ENCODE peak calls at places on chromosomes 4 and X, in nine cellular contexts. One of them, this sample, is unnamed.
A peak's percentile ranks its signal among the peaks of the same experiment; 100 is the strongest.

GRCh38 chrX:49002091-49002935 is at the start of gene GRIPAP1:
- DNase-seq in ascending aorta: peak; percentile 12
- DNase-seq in heart left ventricle: peak; percentile 78
- DNase-seq in transverse colon: peak; percentile 72
- DNase-seq in effector memory CD4-positive, alpha-beta T cell: peak; percentile 70
- DNase-seq in neuronal stem cell: peak; percentile 88
- DNase-seq in naive thymus-derived CD4-positive, alpha-beta T cell: peak; percentile 83
- DNase-seq in astrocyte: peak; percentile 98
- DNase-seq in H9: peak; percentile 82
- DNase-seq in this sample: peak; percentile 88

GRCh38 chrX:125436855-125437254 is 117.2 kb downstream of the TEX13C start:
- DNase-seq in neuronal stem cell: peak; percentile 0
- DNase-seq in naive thymus-derived CD4-positive, alpha-beta T cell: no peak
- DNase-seq in astrocyte: no peak
- DNase-seq in H9: no peak
- DNase-seq in heart left ventricle: no peak
- DNase-seq in ascending aorta: no peak
- DNase-seq in transverse colon: no peak
- DNase-seq in effector memory CD4-positive, alpha-beta T cell: no peak
- DNase-seq in this sample: no peak

GRCh38 chrX:133546441-133546840 is 131.2 kb upstream of the GPC4 start:
- DNase-seq in neuronal stem cell: no peak
- DNase-seq in effector memory CD4-positive, alpha-beta T cell: no peak
- DNase-seq in naive thymus-derived CD4-positive, alpha-beta T cell: no peak
- DNase-seq in transverse colon: no peak
- DNase-seq in heart left ventricle: no peak
- DNase-seq in astrocyte: no peak
- DNase-seq in H9: no peak
- DNase-seq in ascending aorta: no peak
- DNase-seq in this sample: no peak

GRCh38 chrX:14922437-14922836 is 49.2 kb downstream of the MOSPD2 start:
- DNase-seq in neuronal stem cell: no peak
- DNase-seq in ascending aorta: no peak
- DNase-seq in astrocyte: peak; percentile 91
- DNase-seq in effector memory CD4-positive, alpha-beta T cell: no peak
- DNase-seq in naive thymus-derived CD4-positive, alpha-beta T cell: no peak
- DNase-seq in H9: no peak
- DNase-seq in heart left ventricle: no peak
- DNase-seq in transverse colon: no peak
- DNase-seq in this sample: no peak

GRCh38 chr4:61301285-61301684 is 101.2 kb downstream of the ADGRL3 start:
- DNase-seq in ascending aorta: no peak
- DNase-seq in naive thymus-derived CD4-positive, alpha-beta T cell: no peak
- DNase-seq in neuronal stem cell: no peak
- DNase-seq in H9: no peak
- DNase-seq in transverse colon: no peak
- DNase-seq in effector memory CD4-positive, alpha-beta T cell: no peak
- DNase-seq in heart left ventricle: no peak
- DNase-seq in astrocyte: no peak
- DNase-seq in this sample: no peak

GRCh38 chrX:123993326-123993725 is 31.8 kb downstream of the STAG2 start:
- DNase-seq in neuronal stem cell: no peak
- DNase-seq in ascending aorta: no peak
- DNase-seq in naive thymus-derived CD4-positive, alpha-beta T cell: no peak
- DNase-seq in transverse colon: no peak
- DNase-seq in heart left ventricle: no peak
- DNase-seq in effector memory CD4-positive, alpha-beta T cell: no peak
- DNase-seq in astrocyte: peak; percentile 80
- DNase-seq in H9: no peak
- DNase-seq in this sample: no peak

GRCh38 chr4:104446431-104446925 is 48.2 kb downstream of the CXXC4 start:
- DNase-seq in transverse colon: no peak
- DNase-seq in astrocyte: no peak
- DNase-seq in heart left ventricle: no peak
- DNase-seq in naive thymus-derived CD4-positive, alpha-beta T cell: no peak
- DNase-seq in effector memory CD4-positive, alpha-beta T cell: no peak
- DNase-seq in H9: no peak
- DNase-seq in ascending aorta: no peak
- DNase-seq in neuronal stem cell: no peak
- DNase-seq in this sample: no peak

GRCh38 chr4:153372967-153373562 is 28.6 kb downstream of the MND1 start:
- DNase-seq in naive thymus-derived CD4-positive, alpha-beta T cell: no peak
- DNase-seq in heart left ventricle: no peak
- DNase-seq in effector memory CD4-positive, alpha-beta T cell: no peak
- DNase-seq in neuronal stem cell: no peak
- DNase-seq in ascending aorta: no peak
- DNase-seq in transverse colon: no peak
- DNase-seq in astrocyte: no peak
- DNase-seq in H9: no peak
- DNase-seq in this sample: no peak

GRCh38 chr4:147737623-147738022 is 5.7 kb downstream of the ARHGAP10 start:
- DNase-seq in neuronal stem cell: no peak
- DNase-seq in heart left ventricle: no peak
- DNase-seq in ascending aorta: no peak
- DNase-seq in H9: peak; percentile 54
- DNase-seq in naive thymus-derived CD4-positive, alpha-beta T cell: no peak
- DNase-seq in effector memory CD4-positive, alpha-beta T cell: no peak
- DNase-seq in astrocyte: no peak
- DNase-seq in transverse colon: no peak
- DNase-seq in this sample: no peak

GRCh38 chr4:147736458-147736857 is 4.6 kb downstream of the ARHGAP10 start:
- DNase-seq in heart left ventricle: no peak
- DNase-seq in transverse colon: no peak
- DNase-seq in H9: no peak
- DNase-seq in ascending aorta: no peak
- DNase-seq in effector memory CD4-positive, alpha-beta T cell: no peak
- DNase-seq in naive thymus-derived CD4-positive, alpha-beta T cell: no peak
- DNase-seq in astrocyte: peak; percentile 88
- DNase-seq in neuronal stem cell: no peak
- DNase-seq in this sample: no peak

GRCh38 chr4:147734496-147734895 is 2.6 kb downstream of the ARHGAP10 start:
- DNase-seq in heart left ventricle: no peak
- DNase-seq in transverse colon: no peak
- DNase-seq in neuronal stem cell: no peak
- DNase-seq in naive thymus-derived CD4-positive, alpha-beta T cell: no peak
- DNase-seq in effector memory CD4-positive, alpha-beta T cell: no peak
- DNase-seq in ascending aorta: no peak
- DNase-seq in H9: no peak
- DNase-seq in astrocyte: no peak
- DNase-seq in this sample: no peak

GRCh38 chr4:147733614-147734344 is 1.9 kb downstream of the ARHGAP10 start:
- DNase-seq in transverse colon: no peak
- DNase-seq in H9: no peak
- DNase-seq in effector memory CD4-positive, alpha-beta T cell: no peak
- DNase-seq in astrocyte: peak; percentile 26
- DNase-seq in neuronal stem cell: no peak
- DNase-seq in naive thymus-derived CD4-positive, alpha-beta T cell: no peak
- DNase-seq in heart left ventricle: peak; percentile 38
- DNase-seq in ascending aorta: no peak
- DNase-seq in this sample: no peak

GRCh38 chr4:147735413-147736301 is 3.8 kb downstream of the ARHGAP10 start:
- DNase-seq in H9: no peak
- DNase-seq in effector memory CD4-positive, alpha-beta T cell: no peak
- DNase-seq in naive thymus-derived CD4-positive, alpha-beta T cell: no peak
- DNase-seq in neuronal stem cell: no peak
- DNase-seq in ascending aorta: no peak
- DNase-seq in astrocyte: peak; percentile 35
- DNase-seq in heart left ventricle: no peak
- DNase-seq in transverse colon: no peak
- DNase-seq in this sample: no peak
- H3K4me1 ChIP-seq in H9: peaks cover 4% of the 10 kb centered on the region
- H3K4me1 ChIP-seq in effector memory CD4-positive, alpha-beta T cell: peaks cover 17% of the 10 kb centered on the region
- H3K4me1 ChIP-seq in naive thymus-derived CD4-positive, alpha-beta T cell: peaks cover 14% of the 10 kb centered on the region
- H3K4me1 ChIP-seq in neuronal stem cell: no peaks in the 10 kb centered on the region
- H3K4me1 ChIP-seq in ascending aorta: peaks cover 15% of the 10 kb centered on the region
- H3K4me1 ChIP-seq in astrocyte: peaks cover 44% of the 10 kb centered on the region
- H3K4me1 ChIP-seq in heart left ventricle: peaks cover 47% of the 10 kb centered on the region
- H3K4me1 ChIP-seq in transverse colon: peaks cover 7% of the 10 kb centered on the region
- H3K4me1 ChIP-seq in this sample: peaks cover 23% of the 10 kb centered on the region

DNA sequence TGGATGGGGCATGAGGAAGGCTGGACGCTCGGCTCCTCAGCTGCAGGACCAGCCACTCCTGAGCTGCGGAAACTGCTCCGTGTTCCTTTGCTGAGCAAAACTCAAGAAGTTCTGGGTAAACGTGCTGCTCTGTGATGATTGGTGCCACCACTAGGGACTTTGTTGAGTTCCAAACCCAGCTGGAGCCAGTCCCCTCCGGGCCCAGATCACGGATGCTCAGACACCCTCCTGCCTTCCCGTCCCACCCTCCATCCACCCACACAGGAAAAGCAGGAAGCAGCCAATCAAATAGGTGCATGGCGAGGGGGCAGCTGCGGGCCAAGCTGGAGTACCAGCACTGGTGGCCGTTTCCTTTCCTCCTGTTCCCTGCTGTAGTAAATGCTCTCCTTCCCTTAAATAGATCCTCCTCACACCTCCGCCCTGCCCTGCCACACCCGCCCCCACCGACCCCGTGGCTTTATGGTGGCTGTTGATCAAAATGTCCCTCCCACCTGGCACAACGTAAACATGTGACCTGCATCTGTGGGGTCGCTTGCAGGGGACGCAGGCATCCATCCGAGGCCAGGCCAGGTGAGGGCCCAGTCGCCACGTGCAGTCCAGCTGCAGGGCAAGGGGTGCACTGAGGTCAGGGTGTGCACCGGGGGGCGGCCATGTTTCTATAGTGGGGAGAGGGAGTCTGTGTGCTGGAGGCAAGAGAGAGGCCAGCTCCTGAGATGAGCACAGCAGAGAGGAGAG is 68.2 kb downstream of the ADRA2C start:
- DNase-seq in heart left ventricle: no peak
- DNase-seq in transverse colon: no peak
- DNase-seq in ascending aorta: no peak
- DNase-seq in naive thymus-derived CD4-positive, alpha-beta T cell: no peak
- DNase-seq in H9: no peak
- DNase-seq in effector memory CD4-positive, alpha-beta T cell: no peak
- DNase-seq in neuronal stem cell: no peak
- DNase-seq in astrocyte: no peak
- DNase-seq in this sample: no peak
- H3K4me1 ChIP-seq in heart left ventricle: no peaks in the 10 kb centered on the region
- H3K4me1 ChIP-seq in transverse colon: no peaks in the 10 kb centered on the region
- H3K4me1 ChIP-seq in ascending aorta: no peaks in the 10 kb centered on the region
- H3K4me1 ChIP-seq in naive thymus-derived CD4-positive, alpha-beta T cell: no peaks in the 10 kb centered on the region
- H3K4me1 ChIP-seq in H9: peaks cover 11% of the 10 kb centered on the region
- H3K4me1 ChIP-seq in effector memory CD4-positive, alpha-beta T cell: no peaks in the 10 kb centered on the region
- H3K4me1 ChIP-seq in neuronal stem cell: no peaks in the 10 kb centered on the region
- H3K4me1 ChIP-seq in astrocyte: no peaks in the 10 kb centered on the region
- H3K4me1 ChIP-seq in this sample: no peaks in the 10 kb centered on the region

GRCh38 chr4:623914-624626 is 1.3 kb upstream of the PDE6B start:
- DNase-seq in naive thymus-derived CD4-positive, alpha-beta T cell: no peak
- DNase-seq in effector memory CD4-positive, alpha-beta T cell: no peak
- DNase-seq in H9: peak; percentile 25
- DNase-seq in transverse colon: no peak
- DNase-seq in neuronal stem cell: no peak
- DNase-seq in ascending aorta: no peak
- DNase-seq in astrocyte: no peak
- DNase-seq in heart left ventricle: no peak
- DNase-seq in this sample: no peak

GRCh38 chr4:622996-623913 is 2.1 kb upstream of the PDE6B start:
- DNase-seq in transverse colon: no peak
- DNase-seq in neuronal stem cell: no peak
- DNase-seq in astrocyte: no peak
- DNase-seq in effector memory CD4-positive, alpha-beta T cell: no peak
- DNase-seq in heart left ventricle: no peak
- DNase-seq in naive thymus-derived CD4-positive, alpha-beta T cell: no peak
- DNase-seq in H9: peak; percentile 18
- DNase-seq in ascending aorta: no peak
- DNase-seq in this sample: peak; percentile 44

GRCh38 chr4:620851-621261 is 4.5 kb upstream of the PDE6B start:
- DNase-seq in transverse colon: no peak
- DNase-seq in ascending aorta: no peak
- DNase-seq in effector memory CD4-positive, alpha-beta T cell: no peak
- DNase-seq in astrocyte: no peak
- DNase-seq in naive thymus-derived CD4-positive, alpha-beta T cell: no peak
- DNase-seq in neuronal stem cell: no peak
- DNase-seq in H9: no peak
- DNase-seq in heart left ventricle: no peak
- DNase-seq in this sample: peak; percentile 16

GRCh38 chr4:621296-622070 is 3.9 kb upstream of the PDE6B start:
- DNase-seq in effector memory CD4-positive, alpha-beta T cell: no peak
- DNase-seq in transverse colon: no peak
- DNase-seq in neuronal stem cell: no peak
- DNase-seq in ascending aorta: no peak
- DNase-seq in H9: no peak
- DNase-seq in naive thymus-derived CD4-positive, alpha-beta T cell: no peak
- DNase-seq in heart left ventricle: no peak
- DNase-seq in astrocyte: no peak
- DNase-seq in this sample: no peak

DNA sequence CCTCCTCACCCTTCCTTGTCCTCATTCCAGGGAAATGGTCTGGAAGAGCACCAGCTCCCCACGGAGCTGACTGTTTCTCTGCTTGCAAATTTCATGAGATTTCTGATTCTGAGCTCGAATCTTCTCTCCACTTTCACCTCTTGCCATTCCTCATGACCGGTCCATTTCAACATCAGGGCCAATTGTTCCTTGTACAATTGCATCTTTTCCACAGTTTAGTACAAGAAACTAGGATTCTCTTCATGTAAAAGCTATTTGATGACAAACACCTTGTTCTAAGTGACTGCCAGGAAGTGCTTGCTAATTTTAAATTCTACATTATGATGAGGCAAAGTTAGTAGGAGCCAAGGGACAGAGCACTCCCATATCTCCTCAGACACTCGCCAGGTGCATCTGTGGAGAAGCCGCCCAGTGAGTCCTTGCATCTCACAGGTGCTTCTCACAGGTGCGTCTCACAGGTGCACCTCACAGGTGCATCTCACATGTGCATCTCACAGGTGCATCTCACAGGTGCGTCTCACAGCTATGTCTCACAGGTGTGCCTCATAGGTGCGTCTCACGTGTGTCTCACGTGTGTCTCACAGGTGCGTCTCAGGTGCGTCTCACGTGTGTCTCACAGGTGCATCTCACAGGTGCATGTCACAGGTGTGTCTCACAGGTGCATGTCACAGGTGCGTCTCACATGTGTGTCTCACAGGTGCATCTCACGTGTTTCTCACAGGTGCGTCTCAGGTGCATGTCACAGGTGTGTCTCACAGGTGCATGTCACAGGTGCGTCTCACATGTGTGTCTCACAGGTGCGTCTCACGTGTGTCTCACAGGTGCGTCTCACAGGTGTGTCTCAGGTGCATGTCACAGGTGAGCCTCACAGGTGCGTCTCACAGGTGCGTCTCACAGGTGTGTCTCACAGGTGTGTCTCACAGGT is 3.0 kb upstream of the PDE6B start:
- DNase-seq in transverse colon: no peak
- DNase-seq in effector memory CD4-positive, alpha-beta T cell: no peak
- DNase-seq in neuronal stem cell: no peak
- DNase-seq in heart left ventricle: no peak
- DNase-seq in astrocyte: no peak
- DNase-seq in ascending aorta: no peak
- DNase-seq in naive thymus-derived CD4-positive, alpha-beta T cell: no peak
- DNase-seq in H9: no peak
- DNase-seq in this sample: no peak
- H3K4me1 ChIP-seq in transverse colon: no peaks in the 10 kb centered on the region
- H3K4me1 ChIP-seq in effector memory CD4-positive, alpha-beta T cell: no peaks in the 10 kb centered on the region
- H3K4me1 ChIP-seq in neuronal stem cell: peaks cover 3% of the 10 kb centered on the region
- H3K4me1 ChIP-seq in heart left ventricle: no peaks in the 10 kb centered on the region
- H3K4me1 ChIP-seq in astrocyte: no peaks in the 10 kb centered on the region
- H3K4me1 ChIP-seq in ascending aorta: no peaks in the 10 kb centered on the region
- H3K4me1 ChIP-seq in naive thymus-derived CD4-positive, alpha-beta T cell: no peaks in the 10 kb centered on the region
- H3K4me1 ChIP-seq in H9: no peaks in the 10 kb centered on the region
- H3K4me1 ChIP-seq in this sample: no peaks in the 10 kb centered on the region

GRCh38 chr4:41994461-41994860 is 4.1 kb downstream of the SLC30A9 start:
- DNase-seq in transverse colon: no peak
- DNase-seq in effector memory CD4-positive, alpha-beta T cell: no peak
- DNase-seq in astrocyte: no peak
- DNase-seq in ascending aorta: no peak
- DNase-seq in H9: no peak
- DNase-seq in heart left ventricle: no peak
- DNase-seq in naive thymus-derived CD4-positive, alpha-beta T cell: no peak
- DNase-seq in neuronal stem cell: no peak
- DNase-seq in this sample: peak; percentile 2

GRCh38 chr4:41991916-41992767 is 1.8 kb downstream of the SLC30A9 start:
- DNase-seq in ascending aorta: no peak
- DNase-seq in effector memory CD4-positive, alpha-beta T cell: no peak
- DNase-seq in H9: no peak
- DNase-seq in neuronal stem cell: no peak
- DNase-seq in astrocyte: peak; percentile 12
- DNase-seq in transverse colon: no peak
- DNase-seq in naive thymus-derived CD4-positive, alpha-beta T cell: no peak
- DNase-seq in heart left ventricle: no peak
- DNase-seq in this sample: no peak

GRCh38 chr4:41990029-41990382 is 324 bp upstream of the SLC30A9 start:
- DNase-seq in heart left ventricle: no peak
- DNase-seq in transverse colon: no peak
- DNase-seq in neuronal stem cell: no peak
- DNase-seq in naive thymus-derived CD4-positive, alpha-beta T cell: no peak
- DNase-seq in astrocyte: no peak
- DNase-seq in H9: no peak
- DNase-seq in ascending aorta: no peak
- DNase-seq in effector memory CD4-positive, alpha-beta T cell: no peak
- DNase-seq in this sample: no peak

GRCh38 chr4:41992967-41993857 is 2.9 kb downstream of the SLC30A9 start:
- DNase-seq in heart left ventricle: no peak
- DNase-seq in neuronal stem cell: no peak
- DNase-seq in naive thymus-derived CD4-positive, alpha-beta T cell: no peak
- DNase-seq in effector memory CD4-positive, alpha-beta T cell: no peak
- DNase-seq in ascending aorta: no peak
- DNase-seq in transverse colon: no peak
- DNase-seq in H9: no peak
- DNase-seq in astrocyte: no peak
- DNase-seq in this sample: no peak

GRCh38 chr4:41990383-41991111 is at the start of gene SLC30A9:
- DNase-seq in H9: peak; percentile 96
- DNase-seq in ascending aorta: peak; percentile 88
- DNase-seq in transverse colon: peak; percentile 96
- DNase-seq in neuronal stem cell: peak; percentile 90
- DNase-seq in astrocyte: peak; percentile 93
- DNase-seq in naive thymus-derived CD4-positive, alpha-beta T cell: peak; percentile 93
- DNase-seq in heart left ventricle: peak; percentile 96
- DNase-seq in effector memory CD4-positive, alpha-beta T cell: peak; percentile 89
- DNase-seq in this sample: peak; percentile 96
- H3K4me1 ChIP-seq in H9: peaks cover 5% of the 10 kb centered on the region
- H3K4me1 ChIP-seq in ascending aorta: peaks cover 17% of the 10 kb centered on the region
- H3K4me1 ChIP-seq in transverse colon: peaks cover 21% of the 10 kb centered on the region
- H3K4me1 ChIP-seq in neuronal stem cell: peaks cover 10% of the 10 kb centered on the region
- H3K4me1 ChIP-seq in astrocyte: peaks cover 17% of the 10 kb centered on the region
- H3K4me1 ChIP-seq in naive thymus-derived CD4-positive, alpha-beta T cell: peaks cover 16% of the 10 kb centered on the region
- H3K4me1 ChIP-seq in heart left ventricle: peaks cover 29% of the 10 kb centered on the region
- H3K4me1 ChIP-seq in effector memory CD4-positive, alpha-beta T cell: no peaks in the 10 kb centered on the region
- H3K4me1 ChIP-seq in this sample: peaks cover 29% of the 10 kb centered on the region

This sample was measured in CD8-positive, alpha-beta memory T cell.